ENCODE peak calls at places on chromosome 22, in four cellular contexts. One of them, this sample, is unnamed.

GRCh38 chr22:23273445-23274145 is 93.3 kb downstream of the BCR start:
- DNase-seq in HepG2: no peak
- DNase-seq in HCT116: no peak
- DNase-seq in K562: peak; percentile 58
- DNase-seq in this sample: no peak

GRCh38 chr22:50201191-50202129 is 649 bp downstream of the SELENOO start:
- DNase-seq in HepG2: peak; percentile 23
- DNase-seq in K562: peak; percentile 41
- DNase-seq in HCT116: no peak
- DNase-seq in this sample: no peak

GRCh38 chr22:27804683-27805297 is 3.2 kb upstream of the MN1 start:
- DNase-seq in HepG2: peak; percentile 44
- DNase-seq in K562: peak; percentile 47
- DNase-seq in HCT116: no peak
- DNase-seq in this sample: peak; percentile 86

GRCh38 chr22:23884133-23884532 is 10.1 kb upstream of the MIF start:
- DNase-seq in K562: no peak
- DNase-seq in HCT116: no peak
- DNase-seq in HepG2: no peak
- DNase-seq in this sample: no peak

GRCh38 chr22:49365191-49365837 is 462.4 kb downstream of the BRD1 start:
- DNase-seq in HepG2: no peak
- DNase-seq in K562: no peak
- DNase-seq in HCT116: no peak
- DNase-seq in this sample: no peak

GRCh38 chr22:17381237-17381913 is 12.1 kb downstream of the CECR2 start:
- DNase-seq in HCT116: no peak
- DNase-seq in K562: no peak
- DNase-seq in HepG2: peak; percentile 24
- DNase-seq in this sample: no peak

GRCh38 chr22:17087176-17088131 is 2.7 kb downstream of the IL17RA start:
- DNase-seq in K562: no peak
- DNase-seq in HepG2: no peak
- DNase-seq in HCT116: no peak
- DNase-seq in this sample: no peak

GRCh38 chr22:28172948-28173360 is 253.9 kb upstream of the PITPNB start:
- DNase-seq in HepG2: no peak
- DNase-seq in K562: no peak
- DNase-seq in HCT116: no peak
- DNase-seq in this sample: no peak

GRCh38 chr22:22593964-22594656 is 35.0 kb upstream of the PRAME start:
- DNase-seq in HCT116: peak; percentile 48
- DNase-seq in HepG2: peak; percentile 27
- DNase-seq in K562: peak; percentile 99
- DNase-seq in this sample: peak; percentile 73

GRCh38 chr22:39703890-39704658 is 133.5 kb downstream of the CACNA1I start:
- DNase-seq in K562: no peak
- DNase-seq in HCT116: no peak
- DNase-seq in HepG2: no peak
- DNase-seq in this sample: no peak

GRCh38 chr22:49099496-49100124 is 728.1 kb downstream of the BRD1 start:
- DNase-seq in K562: no peak
- DNase-seq in HepG2: no peak
- DNase-seq in HCT116: peak; percentile 45
- DNase-seq in this sample: no peak

GRCh38 chr22:40203568-40203967 is 25.8 kb downstream of the TNRC6B start:
- DNase-seq in HCT116: no peak
- DNase-seq in K562: no peak
- DNase-seq in HepG2: no peak
- DNase-seq in this sample: no peak

GRCh38 chr22:23893446-23893956 is 682 bp upstream of the MIF start:
- DNase-seq in K562: peak; percentile 18
- DNase-seq in HepG2: no peak
- DNase-seq in HCT116: no peak
- DNase-seq in this sample: no peak

GRCh38 chr22:40000171-40000570 is 5.4 kb downstream of the FAM83F start:
- DNase-seq in HCT116: no peak
- DNase-seq in HepG2: no peak
- DNase-seq in K562: no peak
- DNase-seq in this sample: no peak

GRCh38 chr22:27317961-27318360 is 483.6 kb downstream of the MN1 start:
- DNase-seq in K562: no peak
- DNase-seq in HepG2: no peak
- DNase-seq in HCT116: no peak
- DNase-seq in this sample: no peak

GRCh38 chr22:42444060-42444904 is 12.1 kb upstream of the NFAM1 start:
- DNase-seq in HCT116: peak; percentile 67
- DNase-seq in HepG2: peak; percentile 34
- DNase-seq in K562: peak; percentile 87
- DNase-seq in this sample: no peak
- TF ChIP-seq ATF3 in HCT116: no peak
- TF ChIP-seq ATF3 in HepG2: no peak
- TF ChIP-seq ATF3 in K562: peak; percentile 77
- TF ChIP-seq ATF3 in this sample: no peak

DNA sequence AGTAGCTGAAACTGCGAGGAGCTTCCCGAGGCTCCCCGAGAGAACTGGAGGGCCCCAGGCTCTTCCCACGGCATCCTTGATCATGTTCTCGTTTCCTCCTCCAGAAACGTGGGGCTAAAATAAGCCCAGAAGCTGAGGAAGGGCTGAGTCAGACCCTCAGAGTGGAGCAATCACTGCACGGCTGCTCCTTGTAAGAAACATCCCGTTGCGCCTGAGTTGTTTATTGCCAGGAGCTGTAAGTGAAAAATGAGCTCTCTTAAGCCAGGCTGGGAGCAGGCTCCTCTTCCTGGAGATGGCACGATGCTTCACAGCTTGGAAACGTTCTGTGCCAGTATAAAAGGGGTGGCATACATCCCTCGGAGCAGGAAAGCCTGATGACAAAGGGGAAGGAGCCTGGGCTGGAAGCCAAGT is 47.3 kb upstream of the SYN3 start:
- DNase-seq in HCT116: no peak
- DNase-seq in HepG2: no peak
- DNase-seq in K562: no peak
- DNase-seq in this sample: no peak
- TF ChIP-seq RAD21 in HCT116: no peak
- TF ChIP-seq RAD21 in HepG2: no peak
- TF ChIP-seq RAD21 in K562: no peak
- TF ChIP-seq RAD21 in this sample: no peak

DNA sequence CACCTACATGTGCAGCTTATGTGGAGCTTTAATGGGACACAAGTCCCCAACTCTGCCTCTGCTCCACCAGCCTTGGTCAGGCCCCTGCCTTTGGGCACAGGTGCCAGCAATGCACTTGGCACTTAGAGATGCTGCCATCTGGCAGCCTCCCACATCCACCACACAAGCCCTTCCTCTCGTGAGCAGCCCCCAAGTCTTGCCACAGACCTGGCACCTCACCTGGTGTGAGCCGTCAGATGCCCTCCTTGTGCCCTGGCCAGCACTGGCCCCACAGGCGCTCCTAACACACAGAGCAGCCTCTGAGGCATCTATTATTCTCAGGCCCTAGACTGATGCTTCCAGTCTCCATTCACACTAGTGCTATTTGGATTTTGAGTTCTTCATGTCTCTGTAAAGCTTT is 24.5 kb upstream of the SERPIND1 start:
- DNase-seq in HepG2: no peak
- DNase-seq in HCT116: no peak
- DNase-seq in K562: no peak
- DNase-seq in this sample: no peak
- TF ChIP-seq ATF3 in HepG2: no peak
- TF ChIP-seq ATF3 in HCT116: no peak
- TF ChIP-seq ATF3 in K562: no peak
- TF ChIP-seq ATF3 in this sample: no peak

GRCh38 chr22:37932821-37933578 is 20.4 kb downstream of the C22orf23 start:
- DNase-seq in K562: no peak
- DNase-seq in HepG2: no peak
- DNase-seq in HCT116: no peak
- DNase-seq in this sample: no peak
- TF ChIP-seq RAD21 in K562: no peak
- TF ChIP-seq RAD21 in HepG2: no peak
- TF ChIP-seq RAD21 in HCT116: no peak
- TF ChIP-seq RAD21 in this sample: no peak

GRCh38 chr22:21030032-21030431 is 2.3 kb downstream of the SLC7A4 start:
- DNase-seq in HCT116: no peak
- DNase-seq in K562: no peak
- DNase-seq in HepG2: no peak
- DNase-seq in this sample: no peak
- TF ChIP-seq ATF3 in HCT116: no peak
- TF ChIP-seq ATF3 in K562: no peak
- TF ChIP-seq ATF3 in HepG2: no peak
- TF ChIP-seq ATF3 in this sample: no peak

GRCh38 chr22:44441401-44442185 is 56.4 kb downstream of the RTL6 start:
- DNase-seq in HCT116: no peak
- DNase-seq in K562: no peak
- DNase-seq in HepG2: no peak
- DNase-seq in this sample: no peak
- TF ChIP-seq RAD21 in HCT116: no peak
- TF ChIP-seq RAD21 in K562: no peak
- TF ChIP-seq RAD21 in HepG2: no peak
- TF ChIP-seq RAD21 in this sample: no peak

GRCh38 chr22:36056980-36057379 is 28.4 kb upstream of the RBFOX2 start:
- DNase-seq in K562: no peak
- DNase-seq in HepG2: no peak
- DNase-seq in HCT116: no peak
- DNase-seq in this sample: no peak

GRCh38 chr22:36053242-36054147 is 24.9 kb upstream of the RBFOX2 start:
- DNase-seq in K562: no peak
- DNase-seq in HepG2: no peak
- DNase-seq in HCT116: no peak
- DNase-seq in this sample: no peak

GRCh38 chr22:36052505-36052941 is 23.9 kb upstream of the RBFOX2 start:
- DNase-seq in HepG2: no peak
- DNase-seq in K562: peak; percentile 60
- DNase-seq in HCT116: peak; percentile 77
- DNase-seq in this sample: no peak

DNA sequence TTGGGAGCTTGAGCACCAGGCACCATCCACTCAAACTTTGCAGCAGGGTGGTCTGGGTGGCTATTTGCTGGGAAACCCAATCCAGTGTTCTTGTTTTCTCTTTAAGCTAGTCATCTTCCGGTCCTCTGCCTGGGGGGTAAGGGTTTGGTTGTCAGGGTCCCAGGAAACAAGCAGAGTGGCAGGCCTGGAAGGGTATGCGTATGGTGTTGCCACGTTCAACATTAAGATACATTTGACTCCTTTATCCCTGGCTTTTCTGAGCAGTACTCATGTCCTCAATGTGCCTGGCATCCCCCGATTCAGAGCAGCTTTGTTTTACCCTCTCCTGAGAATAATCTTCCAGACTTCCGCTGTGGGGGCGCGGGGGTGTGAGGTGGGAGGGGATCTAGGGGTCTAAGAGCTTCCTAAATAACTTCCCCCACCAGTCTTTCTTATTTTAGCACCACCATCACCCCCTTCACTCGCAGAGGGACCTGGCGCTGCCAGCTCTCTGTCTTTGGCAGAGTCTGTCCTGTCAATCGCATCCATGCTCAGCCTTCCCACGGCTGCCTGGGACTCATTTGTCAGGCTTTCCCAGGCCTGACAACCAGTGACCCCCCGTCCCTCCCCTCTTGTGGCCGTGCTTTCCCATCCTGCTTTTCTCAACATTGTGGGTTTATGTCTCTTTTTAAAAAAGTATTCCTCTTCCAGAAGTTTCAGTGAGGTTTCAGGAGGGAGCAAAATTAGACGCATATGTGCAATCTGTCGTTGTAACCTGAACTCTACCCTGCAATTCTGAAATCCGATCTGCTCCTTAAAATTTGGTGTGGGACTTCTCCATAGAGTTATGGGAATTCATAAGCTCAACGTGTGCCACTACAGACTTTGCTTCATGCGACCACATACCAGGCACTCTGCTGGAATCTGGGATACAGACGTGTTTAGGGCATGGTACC is 27.0 kb upstream of the RBFOX2 start:
- DNase-seq in HCT116: no peak
- DNase-seq in K562: no peak
- DNase-seq in HepG2: no peak
- DNase-seq in this sample: no peak
- TF ChIP-seq ATF3 in HCT116: no peak
- TF ChIP-seq ATF3 in K562: no peak
- TF ChIP-seq ATF3 in HepG2: no peak
- TF ChIP-seq ATF3 in this sample: no peak

DNA sequence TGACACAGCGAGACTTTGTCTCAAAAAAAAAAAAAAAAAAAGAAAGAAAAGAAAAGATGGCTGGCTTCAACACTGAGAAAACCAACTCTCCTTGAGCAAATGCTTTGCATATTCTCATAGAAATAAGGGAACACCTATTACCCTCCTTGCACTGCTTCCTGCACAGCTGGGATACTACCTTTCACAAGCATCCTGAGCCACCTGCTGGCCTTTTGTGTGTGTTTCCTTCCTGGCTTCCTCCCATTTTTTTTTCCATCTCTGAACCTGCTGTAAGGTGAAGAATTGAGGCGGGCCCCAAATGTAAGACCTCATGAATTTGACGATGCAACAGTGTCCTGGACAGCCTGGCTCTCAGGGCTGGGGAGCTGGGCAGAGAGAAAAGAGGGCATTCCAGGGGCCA is 1.9 kb upstream of the RFPL3 start:
- DNase-seq in HCT116: peak; percentile 48
- DNase-seq in K562: no peak
- DNase-seq in HepG2: peak; percentile 18
- DNase-seq in this sample: no peak
- TF ChIP-seq RAD21 in HCT116: peak; percentile 60
- TF ChIP-seq RAD21 in K562: no peak
- TF ChIP-seq RAD21 in HepG2: no peak
- TF ChIP-seq RAD21 in this sample: peak; percentile 48

DNA sequence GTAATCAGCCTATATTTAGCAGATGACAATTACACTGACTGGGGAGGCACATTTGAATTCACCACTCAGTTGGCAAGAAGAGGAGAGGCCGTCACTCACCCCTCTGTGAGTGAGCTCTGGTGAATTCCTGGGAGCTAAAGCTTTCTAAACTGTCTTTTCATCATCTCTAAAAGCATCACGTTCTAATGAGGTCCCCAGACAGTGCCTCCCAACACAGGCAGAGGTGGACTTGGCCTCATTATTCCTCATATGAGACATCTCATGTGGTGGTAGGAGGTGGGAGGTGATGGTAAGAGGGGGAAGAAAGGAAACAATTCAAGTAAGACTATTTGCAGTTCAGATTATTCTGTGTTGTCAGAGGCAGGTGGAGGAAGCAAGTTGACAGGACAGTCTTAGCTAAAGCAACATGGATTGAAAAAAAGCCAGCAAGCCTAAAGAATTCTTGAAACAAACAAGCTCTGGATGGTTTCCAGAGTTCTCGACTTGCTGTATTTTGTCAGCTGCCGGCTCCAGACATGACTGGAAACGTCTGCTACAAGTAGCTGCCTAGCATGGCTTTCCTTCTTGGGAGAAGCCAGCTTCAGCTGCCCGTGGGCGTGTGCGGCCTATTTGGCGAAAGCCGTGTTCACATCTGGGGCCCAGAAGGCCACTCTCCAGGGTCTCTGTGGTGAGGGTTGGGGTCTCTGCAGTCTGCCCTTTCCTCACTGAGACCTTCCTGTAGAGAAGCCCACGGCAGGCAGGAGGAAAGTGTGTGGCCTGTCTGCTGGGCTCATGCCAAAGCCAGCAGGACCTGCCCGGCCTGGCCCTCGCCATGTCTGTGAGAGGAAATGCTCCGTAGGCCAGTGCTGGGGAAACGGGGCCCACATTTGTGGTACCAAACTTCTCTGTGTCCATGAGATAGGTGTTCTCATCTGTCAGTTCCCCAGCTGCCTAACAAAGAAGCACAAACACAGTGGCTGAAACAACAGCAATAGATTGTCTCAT is 772.0 kb downstream of the TBC1D22A start:
- DNase-seq in HCT116: no peak
- DNase-seq in K562: no peak
- DNase-seq in HepG2: no peak
- DNase-seq in this sample: no peak
- TF ChIP-seq ATF3 in HCT116: no peak
- TF ChIP-seq ATF3 in K562: no peak
- TF ChIP-seq ATF3 in HepG2: no peak
- TF ChIP-seq ATF3 in this sample: no peak

This sample was measured in H1.